ENCODE peak calls at places on chromosomes 12 and 14, in four cellular contexts. F is GM12891, C is K562, X is GM12878. K is an unnamed sample.

GRCh38 chr14:58863576-58864345 is 226.0 kb downstream of the DACT1 start:
- DNase-seq in C (no peak), X (no peak), F (no peak), K (no peak)

GRCh38 chr14:73773441-73774243 is 59.5 kb upstream of the PNMA1 start:
- DNase-seq in F (no peak), X (no peak), C (no peak), K (no peak)

GRCh38 chr12:88633312-88633711 is 53.0 kb upstream of the KITLG start:
- DNase-seq in C (no peak), X (no peak), F (no peak), K (no peak)

GRCh38 chr14:22544881-22545420 is 44.1 kb downstream of the DAD1 start:
- DNase-seq in F (no peak), C (no peak), X (no peak), K (no peak)

GRCh38 chr12:41293011-41293410 is 104.9 kb downstream of the PDZRN4 start:
- DNase-seq in C (no peak), F (no peak), X (no peak), K (no peak)

GRCh38 chr14:105974902-105975301 is 448.5 kb downstream of the TMEM121 start:
- DNase-seq in F (no peak), C (peak), X (no peak), K (no peak)

GRCh38 chr12:123532021-123532420 is 1.5 kb downstream of the RILPL1 start:
- DNase-seq in F (peak), X (peak), C (no peak), K (peak)

GRCh38 chr12:106251636-106252035 is 3.8 kb upstream of the CKAP4 start:
- DNase-seq in F (no peak), C (no peak), X (no peak), K (no peak)

GRCh38 chr14:99041141-99041819 is 230.7 kb downstream of the BCL11B start:
- DNase-seq in F (no peak), X (no peak), C (no peak), K (no peak)

GRCh38 chr12:61290473-61290872 is 969.7 kb upstream of the USP15 start:
- DNase-seq in C (no peak), X (no peak), F (no peak), K (no peak)

GRCh38 chr14:102774391-102775153 is 2.7 kb upstream of the TRAF3 start:
- DNase-seq in F (peak), C (peak), X (peak), K (no peak)

GRCh38 chr12:108603743-108604142 is 5.9 kb upstream of the TMEM119 start:
- DNase-seq in X (no peak), C (no peak), F (no peak), K (no peak)

GRCh38 chr12:105935106-105935505 is 203.6 kb downstream of the NUAK1 start:
- DNase-seq in F (no peak), C (no peak), X (no peak), K (no peak)

GRCh38 chr14:75370416-75371205 is 57.2 kb upstream of the JDP2 start:
- DNase-seq in X (no peak), C (no peak), F (no peak), K (peak)

GRCh38 chr14:22412936-22413411 is 176.1 kb downstream of the DAD1 start:
- DNase-seq in X (no peak), F (no peak), C (no peak), K (no peak)

GRCh38 chr14:61527325-61528100 is 167.8 kb upstream of the HIF1A start:
- DNase-seq in F (no peak), C (peak), X (no peak), K (no peak)

GRCh38 chr12:132530851-132531250 is 40.9 kb downstream of the FBRSL1 start:
- DNase-seq in F (no peak), X (no peak), C (no peak), K (no peak)

GRCh38 chr12:31736472-31736871 is 7.7 kb upstream of the AMN1 start:
- DNase-seq in X (no peak), F (no peak), C (no peak), K (no peak)

GRCh38 chr12:93773122-93773871 is 96.1 kb downstream of the CRADD start:
- DNase-seq in X (no peak), F (no peak), C (no peak), K (peak)

GRCh38 chr12:43937947-43938346 is 102.1 kb downstream of the TMEM117 start:
- DNase-seq in F (no peak), X (no peak), C (peak), K (no peak)

GRCh38 chr12:113214938-113215400 is 6.3 kb upstream of the TPCN1 start:
- DNase-seq in F (no peak), C (no peak), X (peak), K (peak)

GRCh38 chr12:10196210-10196609 is 16.5 kb upstream of the GABARAPL1 start:
- DNase-seq in C (no peak), F (peak), X (peak), K (no peak)

GRCh38 chr14:101715209-101716076 is 46.1 kb upstream of the PPP2R5C start:
- DNase-seq in C (peak), X (no peak), F (no peak), K (no peak)

GRCh38 chr12:6205144-6205539 is 4.9 kb downstream of the CD9 start:
- DNase-seq in F (no peak), C (no peak), X (no peak), K (no peak)

GRCh38 chr14:88354358-88354757 is 31.1 kb upstream of the SPATA7 start:
- DNase-seq in F (no peak), C (no peak), X (no peak), K (no peak)

DNA sequence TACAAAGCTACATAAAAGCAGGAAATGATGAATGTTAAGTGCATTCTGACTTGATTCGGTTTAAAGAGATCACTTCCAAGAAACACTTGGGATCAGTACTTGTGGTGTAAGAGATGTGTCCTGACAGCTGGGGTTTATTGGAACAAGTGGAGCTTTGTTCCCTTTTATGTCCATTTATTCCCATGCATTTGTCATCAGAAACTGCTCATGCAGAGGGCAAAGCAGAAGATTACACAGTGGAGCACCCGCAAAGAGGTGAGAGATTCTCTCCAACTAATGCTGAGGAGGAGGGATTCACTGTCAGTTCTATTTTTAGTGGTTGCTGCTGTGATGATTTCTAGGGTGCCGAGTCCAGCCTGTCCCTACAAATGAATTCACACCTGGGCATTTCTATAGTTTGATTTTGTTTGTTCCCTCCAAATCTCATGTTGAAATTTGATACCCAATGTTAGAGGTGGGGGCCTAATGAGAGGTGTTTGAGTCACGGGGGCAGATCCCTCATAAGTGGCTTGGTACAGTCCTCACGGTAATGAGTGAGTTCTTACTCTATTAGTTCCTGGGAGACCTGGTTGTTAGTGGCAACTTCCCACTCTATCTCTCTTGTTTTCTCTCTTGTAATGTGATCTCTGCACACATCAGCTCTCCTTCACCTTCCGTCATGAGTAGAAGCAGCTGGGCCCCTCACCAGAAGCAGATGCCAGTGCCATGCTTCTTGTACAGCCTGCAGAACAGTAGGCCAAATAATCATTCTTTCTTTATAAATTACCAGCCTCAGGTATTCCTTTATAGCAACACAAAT is 29.4 kb upstream of the KCNK10 start:
- DNase-seq in X (no peak), C (no peak), F (no peak), K (no peak)
- TF ChIP-seq SPI1 in X (no peak), C (no peak), F (no peak), K (no peak)

GRCh38 chr14:96069421-96069820 is 30.3 kb downstream of the C14orf132 start:
- DNase-seq in X (no peak), C (no peak), F (no peak), K (no peak)
- TF ChIP-seq SPI1 in X (no peak), C (no peak), F (no peak), K (no peak)

GRCh38 chr12:95633049-95633545 is 81.8 kb upstream of the USP44 start:
- DNase-seq in F (no peak), X (no peak), C (no peak), K (peak)
- TF ChIP-seq SPI1 in F (no peak), X (no peak), C (no peak), K (no peak)

DNA sequence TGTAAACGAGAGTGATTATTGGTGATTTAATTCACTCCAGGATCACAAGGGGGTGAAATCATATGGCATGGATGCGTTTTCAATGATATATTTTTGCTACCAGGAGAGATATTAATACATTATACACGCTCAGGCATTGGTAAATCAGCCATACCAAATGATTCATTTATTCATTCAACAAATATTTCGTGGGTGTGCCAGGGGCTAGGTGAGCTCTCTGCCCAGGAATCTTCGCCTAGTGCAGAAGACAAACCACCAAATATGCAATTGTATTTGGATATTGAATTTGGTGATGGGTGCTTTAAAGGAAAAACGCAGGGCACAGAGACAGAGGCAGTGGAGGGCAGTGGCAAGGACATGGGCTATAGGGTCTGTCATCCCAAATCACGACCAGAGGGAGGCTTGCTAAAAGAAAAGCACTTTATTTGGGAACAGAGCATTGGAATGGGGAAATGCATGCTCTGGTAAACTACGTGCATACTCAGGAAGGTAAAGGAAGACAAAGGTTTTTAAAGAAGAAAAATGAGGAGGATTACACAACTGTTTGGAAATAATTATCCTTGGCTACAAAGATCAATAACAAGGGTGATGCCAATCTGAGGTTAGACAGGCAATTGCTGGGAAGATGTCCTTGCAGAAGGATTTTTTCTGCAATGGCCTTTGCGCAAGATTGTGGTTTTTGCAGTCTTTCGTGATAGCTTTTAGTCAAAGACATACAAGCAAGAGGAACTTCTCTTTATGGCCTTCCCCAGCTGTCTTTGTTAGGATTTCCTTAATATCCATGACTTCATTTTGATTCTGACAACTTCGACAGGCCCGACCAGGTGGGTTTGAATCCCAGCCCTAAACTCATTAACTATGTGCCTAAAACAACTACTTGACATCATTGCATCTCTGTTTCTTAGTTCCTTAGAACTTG is 13.6 kb upstream of the VRK1 start:
- DNase-seq in F (no peak), X (no peak), C (no peak), K (peak)
- TF ChIP-seq SPI1 in F (no peak), X (no peak), C (no peak), K (peak)

GRCh38 chr12:85639834-85640233 is 196.4 kb downstream of the RASSF9 start:
- DNase-seq in C (no peak), X (no peak), F (no peak), K (no peak)
- TF ChIP-seq SPI1 in C (no peak), X (no peak), F (no peak), K (no peak)

K was measured in HL-60.